ENCODE peak calls at places on chromosomes 2 and 18, in seven cellular contexts. M, R, E, N, V, T and H are unnamed samples.

GRCh38 chr2:27572998-27573429 is 9.8 kb upstream of the ZNF512 start:
- DNase-seq in M (no peak), R (no peak), E (no peak), N (no peak), V (no peak), T (no peak), H (no peak)

GRCh38 chr2:108905906-108906305 is 83.1 kb downstream of the EDAR start:
- DNase-seq in M (no peak), R (no peak), E (no peak), N (no peak), V (peak; percentile 15), T (no peak), H (peak; percentile 28)

GRCh38 chr2:112077814-112078213 is 22.7 kb downstream of the TMEM87B start:
- DNase-seq in M (no peak), R (no peak), E (no peak), N (no peak), V (no peak), T (no peak), H (no peak)

GRCh38 chr2:150387586-150388288 is 99.7 kb downstream of the RND3 start:
- DNase-seq in M (no peak), R (no peak), E (no peak), N (no peak), V (no peak), T (no peak), H (no peak)

GRCh38 chr2:105373344-105373781 is 25.5 kb downstream of the FHL2 start:
- DNase-seq in M (peak; percentile 93), R (peak; percentile 57), E (no peak), N (no peak), V (no peak), T (peak; percentile 49), H (peak; percentile 82)

GRCh38 chr2:239400000-239400831 is 604 bp downstream of the HDAC4 start:
- DNase-seq in M (no peak), R (no peak), E (no peak), N (no peak), V (peak; percentile 50), T (no peak), H (no peak)

GRCh38 chr2:240809276-240809675 is 10.7 kb downstream of the KIF1A start:
- DNase-seq in M (no peak), R (no peak), E (no peak), N (peak; percentile 4), V (no peak), T (no peak), H (no peak)

GRCh38 chr2:108449410-108450200 is 599 bp downstream of the GCC2 start:
- DNase-seq in M (no peak), R (peak; percentile 21), E (no peak), N (peak; percentile 23), V (peak; percentile 60), T (no peak), H (no peak)

GRCh38 chr2:222701233-222701632 is 29.8 kb downstream of the MOGAT1 start:
- DNase-seq in M (no peak), R (no peak), E (no peak), N (no peak), V (no peak), T (no peak), H (no peak)

GRCh38 chr2:100548771-100549170 is 14.0 kb upstream of the PDCL3 start:
- DNase-seq in M (no peak), R (no peak), E (no peak), N (no peak), V (no peak), T (no peak), H (no peak)

GRCh38 chr2:55109219-55109891 is 59.1 kb upstream of the RTN4 start:
- DNase-seq in M (no peak), R (peak; percentile 33), E (no peak), N (no peak), V (no peak), T (no peak), H (no peak)

GRCh38 chr2:1607236-1607920 is 136.9 kb downstream of the PXDN start:
- DNase-seq in M (no peak), R (no peak), E (no peak), N (no peak), V (no peak), T (no peak), H (no peak)

GRCh38 chr2:1607971-1608688 is 136.2 kb downstream of the PXDN start:
- DNase-seq in M (no peak), R (no peak), E (no peak), N (no peak), V (no peak), T (no peak), H (no peak)

GRCh38 chr2:1605659-1606400 is 138.5 kb downstream of the PXDN start:
- DNase-seq in M (no peak), R (no peak), E (peak; percentile 79), N (no peak), V (no peak), T (no peak), H (no peak)

GRCh38 chr2:1605102-1605501 is 139.2 kb downstream of the PXDN start:
- DNase-seq in M (peak; percentile 44), R (peak; percentile 43), E (no peak), N (no peak), V (no peak), T (no peak), H (peak; percentile 81)

DNA sequence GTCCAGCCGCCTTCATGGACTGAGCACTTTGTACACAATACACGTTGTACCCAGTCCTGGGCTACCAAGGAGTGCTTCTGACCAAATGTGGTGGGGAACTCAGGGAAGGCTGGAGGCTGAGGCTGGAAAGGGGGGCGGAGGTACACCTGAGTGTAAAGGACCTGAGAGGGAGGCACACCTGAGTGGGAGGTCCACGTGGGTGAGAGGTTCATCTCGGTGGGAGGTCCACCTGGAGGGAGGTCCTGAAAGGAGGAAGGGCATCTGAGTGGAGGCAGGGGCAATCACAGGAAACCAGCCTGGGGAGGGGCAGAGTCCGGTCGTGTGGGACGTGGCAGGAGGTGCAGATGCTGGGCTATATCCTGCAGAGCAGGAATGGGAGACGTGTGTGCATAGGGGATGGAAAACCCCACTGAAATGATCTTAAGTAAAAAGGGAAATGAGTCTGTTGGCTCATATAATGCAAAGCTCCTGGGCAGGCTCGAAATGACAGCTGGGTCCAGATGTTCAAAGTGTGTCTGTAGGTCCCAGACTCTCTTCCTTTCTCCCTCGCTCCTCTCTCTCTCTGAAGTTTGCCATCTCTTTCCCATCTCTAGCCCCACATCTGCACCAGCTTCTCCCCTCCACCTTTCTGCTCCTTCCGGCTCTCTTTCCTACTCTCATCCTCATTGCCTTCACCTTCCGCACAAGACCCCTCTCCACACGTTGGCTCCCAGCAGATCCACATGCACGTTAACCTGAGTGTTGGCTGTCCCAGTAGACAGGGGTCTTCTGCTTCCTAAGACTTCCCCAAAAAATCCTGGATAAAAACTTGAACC is 137.7 kb downstream of the PXDN start:
- DNase-seq in M (no peak), R (no peak), E (no peak), N (no peak), V (no peak), T (no peak), H (no peak)
- H3K27ac ChIP-seq in M (no peak overlapping the region), R (no peak overlapping the region), E (no peak overlapping the region), N (no peak overlapping the region), V (no peak overlapping the region), T (peak overlapping the region; percentile 67), H (peak overlapping the region; percentile 69)

GRCh38 chr2:53901192-53901591 is 41.4 kb upstream of the GPR75 start:
- DNase-seq in M (no peak), R (no peak), E (no peak), N (no peak), V (no peak), T (no peak), H (no peak)

DNA sequence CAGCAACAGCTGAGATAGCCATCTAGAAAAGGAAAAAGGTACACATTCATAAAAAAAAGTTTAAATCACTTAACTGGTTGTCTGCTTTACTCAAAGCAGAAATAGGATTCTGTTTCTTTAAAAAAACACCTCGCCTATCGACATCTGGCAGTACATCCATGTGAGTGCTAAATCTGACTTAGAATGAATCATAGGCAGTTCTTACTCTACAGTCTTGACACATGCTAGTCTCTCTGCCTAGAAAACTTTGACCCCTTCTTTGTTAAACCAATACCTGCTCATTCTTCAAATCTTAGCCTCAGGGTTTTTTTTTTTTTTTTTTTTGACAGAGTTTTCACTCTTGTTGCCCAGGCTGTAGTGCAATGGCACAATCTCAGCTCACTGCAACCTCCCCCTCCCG is 37.1 kb upstream of the GPR75 start:
- DNase-seq in M (no peak), R (no peak), E (no peak), N (no peak), V (no peak), T (no peak), H (no peak)
- H3K36me3 ChIP-seq in M (peaks cover 96% of the 10 kb centered on the region), R (no peaks in the 10 kb centered on the region), E (peaks cover 4% of the 10 kb centered on the region), N (peaks cover 7% of the 10 kb centered on the region), V (peaks cover 18% of the 10 kb centered on the region), T (peaks cover 99% of the 10 kb centered on the region), H (peaks cover 79% of the 10 kb centered on the region)

GRCh38 chr18:70371085-70371735 is 82.4 kb downstream of the SOCS6 start:
- DNase-seq in M (no peak), R (no peak), E (no peak), N (no peak), V (no peak), T (no peak), H (no peak)

GRCh38 chr18:70372450-70373061 is 83.7 kb downstream of the SOCS6 start:
- DNase-seq in M (no peak), R (no peak), E (no peak), N (no peak), V (no peak), T (no peak), H (no peak)

GRCh38 chr18:70374154-70374553 is 85.3 kb downstream of the SOCS6 start:
- DNase-seq in M (no peak), R (no peak), E (no peak), N (no peak), V (no peak), T (no peak), H (no peak)

GRCh38 chr18:70373062-70373519 is 84.2 kb downstream of the SOCS6 start:
- DNase-seq in M (no peak), R (peak; percentile 42), E (no peak), N (no peak), V (no peak), T (no peak), H (no peak)

DNA sequence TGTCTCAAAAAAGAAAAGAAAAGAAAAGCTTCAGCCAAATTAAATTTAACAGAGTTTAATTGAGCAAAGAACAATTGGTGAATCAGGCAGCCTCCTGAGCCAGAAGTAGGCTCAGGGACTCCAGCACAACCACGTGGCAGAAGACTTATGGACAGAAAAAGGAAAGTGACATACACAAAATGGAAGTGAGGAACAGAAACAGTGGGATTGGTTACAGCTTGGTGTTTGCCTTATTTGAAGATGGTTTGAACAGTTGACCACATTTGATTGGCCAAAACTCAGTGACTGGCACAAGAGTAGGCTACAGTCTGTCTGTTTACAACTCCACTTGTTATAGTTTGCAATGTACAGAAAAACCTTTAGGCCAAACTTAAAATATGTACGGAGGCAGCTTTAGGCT is 83.1 kb downstream of the SOCS6 start:
- DNase-seq in M (no peak), R (no peak), E (no peak), N (no peak), V (no peak), T (no peak), H (no peak)
- H3K27ac ChIP-seq in M (no peak overlapping the region), R (no peak overlapping the region), E (no peak overlapping the region), N (no peak overlapping the region), V (no peak overlapping the region), T (no peak overlapping the region), H (no peak overlapping the region)

DNA sequence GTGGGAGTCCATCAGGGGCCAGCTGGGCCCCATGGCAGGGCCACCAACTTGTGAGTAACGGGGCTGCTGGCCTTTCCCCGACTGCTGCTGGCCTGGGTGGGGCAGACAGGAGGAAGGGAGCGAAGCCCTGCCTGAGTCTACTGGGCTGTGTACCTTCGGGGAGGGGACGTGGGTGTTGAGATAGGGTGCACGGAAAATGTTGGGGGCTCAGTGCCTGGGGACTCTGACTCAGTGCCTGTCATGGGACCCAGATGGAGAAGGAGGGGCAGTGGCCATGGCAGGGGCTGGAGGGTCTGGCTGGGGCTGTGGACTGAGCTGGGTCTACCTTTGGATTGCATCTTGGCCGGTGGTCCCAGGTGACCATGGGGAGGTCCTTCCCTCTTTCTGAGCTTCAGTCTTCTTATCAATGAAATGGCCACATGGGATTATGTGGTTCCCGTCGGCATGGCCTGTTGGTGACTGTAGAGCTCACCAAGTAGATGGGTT is 4.0 kb downstream of the SLC4A3 start:
- DNase-seq in M (no peak), R (no peak), E (no peak), N (no peak), V (no peak), T (no peak), H (no peak)
- H3K36me3 ChIP-seq in M (no peaks in the 10 kb centered on the region), R (no peaks in the 10 kb centered on the region), E (no peaks in the 10 kb centered on the region), N (no peaks in the 10 kb centered on the region), V (no peaks in the 10 kb centered on the region), T (no peaks in the 10 kb centered on the region), H (peaks cover 47% of the 10 kb centered on the region)